ENCODE peak calls at places on chromosome 22, in five cellular contexts. C is AG08395; A is WTC11; P is activated T-cell treated with anti-CD3 and anti-CD28 coated beads, Interleukin-2, amount 50 U/mL, for 24 hours; K is activated naive CD4-positive, alpha-beta T cell treated with anti-CD3 and anti-CD28 coated beads, Interleukin-2, amount 50 U/mL, for 16 hours. E is an unnamed sample.

GRCh38 chr22:50143096-50143495 is 27.4 kb upstream of the PANX2 start:
- DNase-seq in C (no peak), A (no peak), P (no peak), K (no peak), E (no peak)

GRCh38 chr22:20427945-20428417 is 9.6 kb downstream of the SCARF2 start:
- DNase-seq in C (no peak), A (no peak), P (peak; percentile 26), K (no peak), E (no peak)

GRCh38 chr22:39264344-39265116 is 19.7 kb upstream of the PDGFB start:
- DNase-seq in C (no peak), A (no peak), P (no peak), K (no peak), E (no peak)

GRCh38 chr22:40009953-40010751 is 15.4 kb downstream of the FAM83F start:
- DNase-seq in C (no peak), A (no peak), P (peak; percentile 51), K (peak; percentile 46), E (no peak)

GRCh38 chr22:50303848-50304527 is 3.5 kb downstream of the PLXNB2 start:
- DNase-seq in C (no peak), A (peak; percentile 66), P (no peak), K (no peak), E (no peak)

GRCh38 chr22:27438271-27438980 is 363.1 kb downstream of the MN1 start:
- DNase-seq in C (peak; percentile 38), A (no peak), P (no peak), K (no peak), E (no peak)

GRCh38 chr22:19522190-19522880 is 1.9 kb downstream of the CLDN5 start:
- DNase-seq in C (no peak), A (no peak), P (peak; percentile 36), K (no peak), E (no peak)

GRCh38 chr22:36081023-36081431 is 52.4 kb upstream of the RBFOX2 start:
- DNase-seq in C (peak; percentile 84), A (no peak), P (no peak), K (no peak), E (no peak)

GRCh38 chr22:49327411-49327810 is 500.3 kb downstream of the BRD1 start:
- DNase-seq in C (no peak), A (no peak), P (no peak), K (no peak), E (no peak)

GRCh38 chr22:30005213-30005857 is 74.9 kb upstream of the HORMAD2 start:
- DNase-seq in C (peak; percentile 75), A (peak; percentile 81), P (peak; percentile 78), K (peak; percentile 59), E (no peak)